ENCODE peak calls at places on chromosome 21, in eight cellular contexts. N, R, P, Q, A, G, E and C are unnamed samples.

GRCh38 chr21:22900511-22900910 is 1902.3 kb downstream of the NCAM2 start:
- DNase-seq in G (no peak), A (no peak), R (no peak), P (no peak), E (no peak), N (peak), Q (no peak), C (peak)

GRCh38 chr21:33063365-33063883 is 6.5 kb upstream of the OLIG1 start:
- DNase-seq in R (no peak), P (no peak), Q (no peak), N (no peak), A (no peak), G (no peak), E (no peak), C (no peak)

GRCh38 chr21:43731891-43732711 is 13.2 kb downstream of the PDXK start:
- DNase-seq in E (no peak), G (no peak), Q (no peak), A (peak), N (no peak), P (no peak), R (no peak), C (peak)

GRCh38 chr21:43345746-43346409 is 81.1 kb downstream of the SIK1 start:
- DNase-seq in P (no peak), Q (no peak), A (peak), G (no peak), R (no peak), N (peak), E (no peak), C (no peak)

GRCh38 chr21:45164124-45164511 is 89.7 kb downstream of the ADARB1 start:
- DNase-seq in R (no peak), A (no peak), N (no peak), G (no peak), Q (no peak), P (no peak), E (no peak), C (no peak)

GRCh38 chr21:21688877-21689276 is 690.7 kb downstream of the NCAM2 start:
- DNase-seq in Q (no peak), E (no peak), N (no peak), P (no peak), R (peak), A (peak), G (no peak), C (peak)

GRCh38 chr21:39216290-39216689 is 33.0 kb upstream of the PSMG1 start:
- DNase-seq in E (no peak), R (no peak), Q (no peak), N (no peak), A (no peak), G (no peak), P (no peak), C (no peak)

GRCh38 chr21:46188226-46189212 is 4.3 kb upstream of the SPATC1L start:
- DNase-seq in Q (no peak), R (no peak), A (peak), P (no peak), E (no peak), N (peak), G (no peak), C (peak)

GRCh38 chr21:34892196-34892595 is 156.9 kb downstream of the RUNX1 start:
- DNase-seq in Q (no peak), R (no peak), P (no peak), N (peak), E (no peak), A (no peak), G (no peak), C (no peak)

GRCh38 chr21:41754481-41754891 is 12.4 kb downstream of the RIPK4 start:
- DNase-seq in N (no peak), G (no peak), A (no peak), P (no peak), R (peak), Q (no peak), E (no peak), C (peak)

GRCh38 chr21:44755227-44755626 is 43.9 kb upstream of the TSPEAR start:
- DNase-seq in Q (no peak), P (no peak), A (peak), R (no peak), E (no peak), G (no peak), N (no peak), C (peak)

GRCh38 chr21:42144679-42145568 is 73.8 kb downstream of the UMODL1 start:
- DNase-seq in G (no peak), Q (no peak), A (no peak), R (no peak), P (no peak), N (no peak), E (no peak), C (no peak)

GRCh38 chr21:37164742-37165141 is 91.7 kb downstream of the TTC3 start:
- DNase-seq in A (peak), Q (no peak), P (no peak), R (no peak), G (no peak), E (no peak), N (no peak), C (peak)

GRCh38 chr21:38567577-38568360 is 69.5 kb upstream of the ERG start:
- DNase-seq in P (no peak), A (peak), E (no peak), N (no peak), R (no peak), G (no peak), Q (peak), C (peak)

GRCh38 chr21:43352568-43353281 is 74.2 kb downstream of the SIK1 start:
- DNase-seq in A (peak), P (no peak), N (peak), R (no peak), G (no peak), E (no peak), Q (no peak), C (peak)

GRCh38 chr21:41399401-41399800 is 26.6 kb upstream of the MX1 start:
- DNase-seq in A (no peak), E (no peak), G (no peak), Q (no peak), P (no peak), N (no peak), R (no peak), C (no peak)

GRCh38 chr21:36861595-36861883 is 104.9 kb downstream of the HLCS start:
- DNase-seq in P (no peak), A (no peak), Q (no peak), E (no peak), R (no peak), N (no peak), G (no peak), C (no peak)

GRCh38 chr21:41302976-41303375 is 13.6 kb upstream of the FAM3B start:
- DNase-seq in N (no peak), E (no peak), P (no peak), Q (no peak), G (no peak), A (no peak), R (no peak), C (no peak)

GRCh38 chr21:39630827-39631226 is 18.1 kb downstream of the B3GALT5 start:
- DNase-seq in P (no peak), A (no peak), E (no peak), N (no peak), Q (no peak), G (no peak), R (no peak), C (no peak)

GRCh38 chr21:24023402-24023801 is 1583.9 kb downstream of the MRPL39 start:
- DNase-seq in P (no peak), Q (no peak), N (no peak), E (no peak), A (no peak), R (no peak), G (no peak), C (no peak)

GRCh38 chr21:45455321-45456013 is 50.5 kb downstream of the COL18A1 start:
- DNase-seq in G (no peak), N (peak), A (peak), E (no peak), R (no peak), Q (no peak), P (no peak), C (no peak)

GRCh38 chr21:14414932-14415508 is 32.1 kb upstream of the HSPA13 start:
- DNase-seq in A (no peak), N (no peak), R (no peak), Q (no peak), P (no peak), G (no peak), E (no peak), C (no peak)

GRCh38 chr21:43287974-43288755 is 119.4 kb downstream of the CRYAA start:
- DNase-seq in E (no peak), N (no peak), Q (no peak), G (no peak), A (no peak), R (no peak), P (no peak), C (no peak)

GRCh38 chr21:41562101-41563000 is 54.4 kb upstream of the TMPRSS2 start:
- DNase-seq in A (no peak), E (no peak), P (no peak), Q (no peak), G (no peak), N (no peak), R (no peak), C (no peak)

GRCh38 chr21:29299046-29299905 is 554 bp downstream of the BACH1 start:
- DNase-seq in E (no peak), N (peak), R (peak), Q (no peak), A (peak), P (peak), G (peak), C (peak)

GRCh38 chr21:44801468-44802395 is at the start of gene UBE2G2:
- DNase-seq in E (no peak), Q (no peak), N (peak), A (peak), P (peak), G (peak), R (peak), C (peak)

GRCh38 chr21:42578761-42579415 is 65.2 kb downstream of the SLC37A1 start:
- DNase-seq in A (no peak), E (no peak), P (no peak), Q (no peak), G (no peak), N (no peak), R (no peak), C (no peak)

GRCh38 chr21:14403681-14404318 is 20.9 kb upstream of the HSPA13 start:
- DNase-seq in A (peak), Q (peak), G (no peak), N (peak), P (no peak), E (no peak), R (no peak), C (peak)

GRCh38 chr21:41768371-41769042 is 1.7 kb upstream of the RIPK4 start:
- DNase-seq in A (peak), P (peak), R (peak), G (peak), E (no peak), N (peak), Q (no peak), C (peak)

GRCh38 chr21:45433301-45433700 is 28.3 kb downstream of the COL18A1 start:
- DNase-seq in E (no peak), Q (no peak), P (no peak), G (no peak), R (no peak), N (no peak), A (no peak), C (no peak)

GRCh38 chr21:34372321-34372720 is 3.0 kb upstream of the SMIM11 start:
- DNase-seq in A (no peak), G (no peak), N (no peak), R (no peak), E (no peak), P (no peak), Q (no peak), C (no peak)

GRCh38 chr21:38306833-38307232 is 50.0 kb downstream of the KCNJ15 start:
- DNase-seq in G (no peak), P (no peak), N (no peak), R (no peak), Q (peak), A (peak), E (no peak), C (no peak)

GRCh38 chr21:37172646-37173045 is 94.5 kb downstream of the VPS26C start:
- DNase-seq in G (no peak), A (no peak), N (no peak), E (no peak), R (no peak), Q (no peak), P (no peak), C (no peak)

GRCh38 chr21:26965567-26966359 is 1.1 kb downstream of the ADAMTS5 start:
- DNase-seq in G (no peak), R (peak), P (no peak), N (no peak), A (peak), Q (no peak), E (no peak), C (no peak)